ENCODE peak calls at places on chromosomes 7 and 10, in four cellular contexts. One of them, this sample, is unnamed.

GRCh38 chr10:112804036-112804435 is 146.0 kb upstream of the TCF7L2 start:
- DNase-seq in GM12878: no peak
- DNase-seq in A549: no peak
- DNase-seq in K562: no peak
- DNase-seq in this sample: no peak

GRCh38 chr10:128295003-128295402 is 168.8 kb upstream of the MKI67 start:
- DNase-seq in A549: no peak
- DNase-seq in GM12878: no peak
- DNase-seq in K562: no peak
- DNase-seq in this sample: no peak

GRCh38 chr10:88361995-88362540 is 221.1 kb downstream of the RNLS start:
- DNase-seq in A549: no peak
- DNase-seq in GM12878: no peak
- DNase-seq in K562: no peak
- DNase-seq in this sample: no peak

GRCh38 chr7:2635810-2636701 is 4.3 kb downstream of the TTYH3 start:
- DNase-seq in K562: no peak
- DNase-seq in A549: no peak
- DNase-seq in GM12878: no peak
- DNase-seq in this sample: no peak

GRCh38 chr10:22659901-22660300 is 54.5 kb downstream of the PIP4K2A start:
- DNase-seq in A549: no peak
- DNase-seq in GM12878: no peak
- DNase-seq in K562: no peak
- DNase-seq in this sample: no peak

GRCh38 chr10:9825491-9826018 is 1192.1 kb upstream of the CELF2 start:
- DNase-seq in K562: peak
- DNase-seq in GM12878: no peak
- DNase-seq in A549: peak
- DNase-seq in this sample: no peak

GRCh38 chr10:28254290-28254985 is 48.4 kb downstream of the MPP7 start:
- DNase-seq in GM12878: no peak
- DNase-seq in K562: no peak
- DNase-seq in A549: no peak
- DNase-seq in this sample: no peak

GRCh38 chr7:19106308-19107141 is 10.9 kb downstream of the TWIST1 start:
- DNase-seq in GM12878: no peak
- DNase-seq in A549: no peak
- DNase-seq in K562: peak
- DNase-seq in this sample: peak

GRCh38 chr7:139889186-139889871 is 60.3 kb downstream of the TBXAS1 start:
- DNase-seq in K562: no peak
- DNase-seq in A549: no peak
- DNase-seq in GM12878: no peak
- DNase-seq in this sample: no peak

GRCh38 chr7:157937432-157937831 is 600.6 kb downstream of the DNAJB6 start:
- DNase-seq in K562: no peak
- DNase-seq in A549: no peak
- DNase-seq in GM12878: no peak
- DNase-seq in this sample: no peak

GRCh38 chr10:113907166-113907565 is 52.7 kb downstream of the NHLRC2 start:
- DNase-seq in A549: peak
- DNase-seq in GM12878: no peak
- DNase-seq in K562: no peak
- DNase-seq in this sample: no peak

GRCh38 chr10:125023862-125024495 is 82.1 kb downstream of the ZRANB1 start:
- DNase-seq in K562: no peak
- DNase-seq in A549: no peak
- DNase-seq in GM12878: no peak
- DNase-seq in this sample: peak

GRCh38 chr7:109873296-109873695 is 1217.6 kb upstream of the LRRN3 start:
- DNase-seq in A549: no peak
- DNase-seq in GM12878: no peak
- DNase-seq in K562: no peak
- DNase-seq in this sample: no peak

GRCh38 chr10:48625013-48625412 is 20.1 kb upstream of the ARHGAP22 start:
- DNase-seq in A549: no peak
- DNase-seq in GM12878: no peak
- DNase-seq in K562: no peak
- DNase-seq in this sample: no peak

GRCh38 chr10:32446701-32447406 is 914 bp downstream of the CCDC7 start:
- DNase-seq in A549: peak
- DNase-seq in GM12878: peak
- DNase-seq in K562: peak
- DNase-seq in this sample: peak

GRCh38 chr7:105365541-105366534 is 22.9 kb downstream of the SRPK2 start:
- DNase-seq in K562: peak
- DNase-seq in A549: no peak
- DNase-seq in GM12878: no peak
- DNase-seq in this sample: no peak

GRCh38 chr10:79345241-79346011 is 1.8 kb upstream of the PPIF start:
- DNase-seq in K562: no peak
- DNase-seq in A549: no peak
- DNase-seq in GM12878: no peak
- DNase-seq in this sample: no peak

GRCh38 chr10:28631896-28632596 is 45.3 kb upstream of the BAMBI start:
- DNase-seq in A549: no peak
- DNase-seq in GM12878: no peak
- DNase-seq in K562: no peak
- DNase-seq in this sample: no peak

GRCh38 chr7:96719164-96719563 is 9.5 kb upstream of the SEM1 start:
- DNase-seq in K562: no peak
- DNase-seq in GM12878: no peak
- DNase-seq in A549: no peak
- DNase-seq in this sample: no peak

GRCh38 chr7:16078076-16078952 is 343.0 kb downstream of the CRPPA start:
- DNase-seq in A549: peak
- DNase-seq in K562: peak
- DNase-seq in GM12878: no peak
- DNase-seq in this sample: peak

GRCh38 chr7:47391726-47392125 is 190.2 kb downstream of the TNS3 start:
- DNase-seq in K562: no peak
- DNase-seq in A549: no peak
- DNase-seq in GM12878: no peak
- DNase-seq in this sample: no peak

GRCh38 chr10:124165311-124165710 is 71.9 kb upstream of the CHST15 start:
- DNase-seq in A549: no peak
- DNase-seq in GM12878: no peak
- DNase-seq in K562: no peak
- DNase-seq in this sample: no peak

GRCh38 chr10:68423522-68423921 is 16.4 kb upstream of the RUFY2 start:
- DNase-seq in K562: no peak
- DNase-seq in A549: no peak
- DNase-seq in GM12878: no peak
- DNase-seq in this sample: no peak

GRCh38 chr7:85010306-85010705 is 176.6 kb downstream of the SEMA3D start:
- DNase-seq in A549: no peak
- DNase-seq in GM12878: no peak
- DNase-seq in K562: no peak
- DNase-seq in this sample: no peak

GRCh38 chr7:69403169-69403568 is 195.1 kb upstream of the AUTS2 start:
- DNase-seq in K562: no peak
- DNase-seq in A549: peak
- DNase-seq in GM12878: no peak
- DNase-seq in this sample: peak

GRCh38 chr7:76333388-76334101 is 25.2 kb downstream of the YWHAG start:
- DNase-seq in K562: no peak
- DNase-seq in GM12878: no peak
- DNase-seq in A549: no peak
- DNase-seq in this sample: no peak

GRCh38 chr7:33981221-33981620 is 75.9 kb downstream of the BMPER start:
- DNase-seq in GM12878: no peak
- DNase-seq in A549: no peak
- DNase-seq in K562: no peak
- DNase-seq in this sample: no peak

GRCh38 chr7:25028370-25028971 is 48.5 kb upstream of the OSBPL3 start:
- DNase-seq in GM12878: no peak
- DNase-seq in A549: peak
- DNase-seq in K562: peak
- DNase-seq in this sample: no peak

GRCh38 chr10:33703897-33704825 is 369.7 kb upstream of the NRP1 start:
- DNase-seq in GM12878: no peak
- DNase-seq in A549: no peak
- DNase-seq in K562: no peak
- DNase-seq in this sample: no peak

GRCh38 chr7:271266-272107 is 18.5 kb upstream of the FOXL3 start:
- DNase-seq in K562: no peak
- DNase-seq in GM12878: no peak
- DNase-seq in A549: no peak
- DNase-seq in this sample: no peak

GRCh38 chr10:131159771-131160170 is 151.8 kb downstream of the TCERG1L start:
- DNase-seq in GM12878: no peak
- DNase-seq in K562: no peak
- DNase-seq in A549: no peak
- DNase-seq in this sample: no peak

GRCh38 chr10:87658858-87659555 is 671 bp upstream of the PAPSS2 start:
- DNase-seq in A549: peak
- DNase-seq in GM12878: no peak
- DNase-seq in K562: no peak
- DNase-seq in this sample: no peak

GRCh38 chr10:115141254-115141653 is 48.1 kb downstream of the ATRNL1 start:
- DNase-seq in K562: no peak
- DNase-seq in A549: peak
- DNase-seq in GM12878: no peak
- DNase-seq in this sample: peak

DNA sequence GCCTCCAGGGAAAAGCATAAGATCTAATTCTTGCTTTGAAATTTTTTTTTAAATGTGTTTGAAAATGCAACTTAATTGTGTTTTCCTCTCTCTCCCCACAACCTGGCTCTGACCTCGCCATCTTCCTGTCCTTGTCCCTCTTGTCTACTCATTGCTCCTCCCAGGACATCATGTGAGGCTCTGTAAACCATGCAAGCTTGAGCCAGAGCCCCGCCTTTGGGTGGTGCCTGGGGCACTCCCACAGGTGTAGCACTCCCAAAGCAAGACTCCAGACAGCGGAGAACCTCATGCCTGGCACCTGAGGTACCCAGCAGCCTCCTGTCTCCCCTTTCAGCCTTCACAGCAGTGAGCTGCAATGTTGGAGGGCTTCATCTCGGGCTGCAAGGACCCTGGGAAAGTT is 9.8 kb upstream of the CDHR1 start:
- DNase-seq in A549: no peak
- DNase-seq in K562: no peak
- DNase-seq in GM12878: no peak
- DNase-seq in this sample: no peak
- TF ChIP-seq EP300 in A549: no peak
- TF ChIP-seq EP300 in K562: no peak
- TF ChIP-seq EP300 in GM12878: no peak
- TF ChIP-seq EP300 in this sample: no peak

GRCh38 chr10:3538850-3539531 is 246.0 kb downstream of the KLF6 start:
- DNase-seq in K562: peak
- DNase-seq in GM12878: no peak
- DNase-seq in A549: peak
- DNase-seq in this sample: no peak

GRCh38 chr10:3538291-3538849 is 246.6 kb downstream of the KLF6 start:
- DNase-seq in A549: peak
- DNase-seq in GM12878: no peak
- DNase-seq in K562: no peak
- DNase-seq in this sample: no peak

GRCh38 chr10:3544561-3544960 is 240.4 kb downstream of the KLF6 start:
- DNase-seq in GM12878: no peak
- DNase-seq in K562: no peak
- DNase-seq in A549: no peak
- DNase-seq in this sample: no peak

GRCh38 chr10:3539696-3540383 is 245.2 kb downstream of the KLF6 start:
- DNase-seq in K562: no peak
- DNase-seq in GM12878: no peak
- DNase-seq in A549: no peak
- DNase-seq in this sample: no peak

GRCh38 chr10:3542185-3542611 is 242.8 kb downstream of the KLF6 start:
- DNase-seq in GM12878: no peak
- DNase-seq in A549: peak
- DNase-seq in K562: no peak
- DNase-seq in this sample: no peak
- TF ChIP-seq RCOR1 in GM12878: no peak
- TF ChIP-seq RCOR1 in A549: no peak
- TF ChIP-seq RCOR1 in K562: no peak
- TF ChIP-seq RCOR1 in this sample: no peak

GRCh38 chr7:30207376-30207775 is 72.6 kb downstream of the MTURN start:
- DNase-seq in K562: no peak
- DNase-seq in GM12878: no peak
- DNase-seq in A549: no peak
- DNase-seq in this sample: no peak

GRCh38 chr7:30209951-30210350 is 74.4 kb upstream of the ZNRF2 start:
- DNase-seq in GM12878: no peak
- DNase-seq in A549: no peak
- DNase-seq in K562: no peak
- DNase-seq in this sample: no peak

GRCh38 chr7:30214651-30215137 is 69.7 kb upstream of the ZNRF2 start:
- DNase-seq in GM12878: peak
- DNase-seq in K562: no peak
- DNase-seq in A549: no peak
- DNase-seq in this sample: no peak

GRCh38 chr7:30206942-30207341 is 72.2 kb downstream of the MTURN start:
- DNase-seq in K562: no peak
- DNase-seq in A549: no peak
- DNase-seq in GM12878: no peak
- DNase-seq in this sample: no peak

DNA sequence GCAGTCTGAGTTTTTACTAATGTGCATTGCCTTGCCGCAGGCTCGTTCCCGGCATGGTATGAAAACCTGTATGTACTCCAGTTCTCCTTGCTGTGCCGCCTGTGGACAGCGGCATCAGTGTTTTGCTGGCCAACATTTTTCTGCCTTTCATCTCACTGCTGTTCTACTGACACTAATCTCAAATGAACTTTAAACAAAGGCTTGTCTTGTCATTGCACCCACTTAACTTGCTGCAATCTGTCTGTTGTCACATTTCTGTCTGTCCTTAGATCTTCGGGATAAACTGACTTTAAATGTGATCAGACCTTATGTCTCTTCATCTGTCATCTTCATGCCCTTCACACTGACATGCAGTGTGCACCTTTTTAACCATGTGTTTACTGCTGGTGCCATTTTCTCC is 71.7 kb upstream of the ZNRF2 start:
- DNase-seq in A549: no peak
- DNase-seq in GM12878: no peak
- DNase-seq in K562: no peak
- DNase-seq in this sample: no peak
- TF ChIP-seq EP300 in A549: no peak
- TF ChIP-seq EP300 in GM12878: no peak
- TF ChIP-seq EP300 in K562: no peak
- TF ChIP-seq EP300 in this sample: no peak

GRCh38 chr7:116086547-116086946 is 56.0 kb upstream of the TFEC start:
- DNase-seq in GM12878: no peak
- DNase-seq in A549: no peak
- DNase-seq in K562: no peak
- DNase-seq in this sample: no peak

GRCh38 chr7:116087984-116088383 is 57.4 kb upstream of the TFEC start:
- DNase-seq in K562: no peak
- DNase-seq in GM12878: no peak
- DNase-seq in A549: no peak
- DNase-seq in this sample: no peak

GRCh38 chr7:116093516-116094301 is 63.1 kb upstream of the TFEC start:
- DNase-seq in K562: no peak
- DNase-seq in A549: no peak
- DNase-seq in GM12878: no peak
- DNase-seq in this sample: no peak

GRCh38 chr7:116087291-116087690 is 56.7 kb upstream of the TFEC start:
- DNase-seq in K562: no peak
- DNase-seq in A549: no peak
- DNase-seq in GM12878: no peak
- DNase-seq in this sample: no peak

GRCh38 chr7:116089293-116089692 is 58.7 kb upstream of the TFEC start:
- DNase-seq in A549: no peak
- DNase-seq in GM12878: no peak
- DNase-seq in K562: no peak
- DNase-seq in this sample: no peak
- TF ChIP-seq RCOR1 in A549: no peak
- TF ChIP-seq RCOR1 in GM12878: no peak
- TF ChIP-seq RCOR1 in K562: no peak
- TF ChIP-seq RCOR1 in this sample: no peak